ENCODE peak calls at places on chromosomes 16 and 17, in seven cellular contexts. One of them, this sample, is unnamed.

GRCh38 chr17:74446551-74447500 is 14.9 kb downstream of the GPRC5C start:
- DNase-seq in NCI-H1417: no peak
- DNase-seq in activated naive CD4-positive, alpha-beta T cell treated with anti-CD3 and anti-CD28 coated beads, Interleukin-2, amount 50 U/mL, for 72 hours: no peak
- DNase-seq in Kasumi-1: peak; percentile 79
- DNase-seq in NCI-H2107: no peak
- DNase-seq in coronary artery: peak; percentile 97
- DNase-seq in NCI-H1092: no peak
- DNase-seq in this sample: peak; percentile 69

GRCh38 chr16:28863929-28864886 is 565 bp downstream of the SH2B1 start:
- DNase-seq in NCI-H2107: no peak
- DNase-seq in NCI-H1092: no peak
- DNase-seq in coronary artery: no peak
- DNase-seq in Kasumi-1: no peak
- DNase-seq in NCI-H1417: no peak
- DNase-seq in activated naive CD4-positive, alpha-beta T cell treated with anti-CD3 and anti-CD28 coated beads, Interleukin-2, amount 50 U/mL, for 72 hours: no peak
- DNase-seq in this sample: no peak

GRCh38 chr17:27070836-27071235 is 223.1 kb upstream of the WSB1 start:
- DNase-seq in NCI-H1417: no peak
- DNase-seq in coronary artery: no peak
- DNase-seq in NCI-H1092: no peak
- DNase-seq in NCI-H2107: no peak
- DNase-seq in Kasumi-1: no peak
- DNase-seq in activated naive CD4-positive, alpha-beta T cell treated with anti-CD3 and anti-CD28 coated beads, Interleukin-2, amount 50 U/mL, for 72 hours: no peak
- DNase-seq in this sample: no peak

GRCh38 chr17:9729034-9729650 is 62.2 kb downstream of the DHRS7C start:
- DNase-seq in NCI-H1417: peak; percentile 22
- DNase-seq in NCI-H1092: no peak
- DNase-seq in Kasumi-1: peak; percentile 6
- DNase-seq in activated naive CD4-positive, alpha-beta T cell treated with anti-CD3 and anti-CD28 coated beads, Interleukin-2, amount 50 U/mL, for 72 hours: no peak
- DNase-seq in NCI-H2107: no peak
- DNase-seq in coronary artery: no peak
- DNase-seq in this sample: peak; percentile 76

GRCh38 chr17:64781810-64782555 is 119.9 kb upstream of the SMURF2 start:
- DNase-seq in coronary artery: no peak
- DNase-seq in NCI-H2107: no peak
- DNase-seq in Kasumi-1: no peak
- DNase-seq in NCI-H1417: no peak
- DNase-seq in NCI-H1092: no peak
- DNase-seq in activated naive CD4-positive, alpha-beta T cell treated with anti-CD3 and anti-CD28 coated beads, Interleukin-2, amount 50 U/mL, for 72 hours: peak; percentile 48
- DNase-seq in this sample: peak; percentile 53

GRCh38 chr16:23072084-23072599 is 77.1 kb downstream of the USP31 start:
- DNase-seq in NCI-H2107: no peak
- DNase-seq in coronary artery: no peak
- DNase-seq in NCI-H1092: no peak
- DNase-seq in NCI-H1417: no peak
- DNase-seq in activated naive CD4-positive, alpha-beta T cell treated with anti-CD3 and anti-CD28 coated beads, Interleukin-2, amount 50 U/mL, for 72 hours: no peak
- DNase-seq in Kasumi-1: no peak
- DNase-seq in this sample: no peak

GRCh38 chr16:68257251-68257905 is 6.9 kb upstream of the SLC7A6 start:
- DNase-seq in NCI-H2107: peak; percentile 48
- DNase-seq in activated naive CD4-positive, alpha-beta T cell treated with anti-CD3 and anti-CD28 coated beads, Interleukin-2, amount 50 U/mL, for 72 hours: no peak
- DNase-seq in coronary artery: no peak
- DNase-seq in NCI-H1092: peak; percentile 32
- DNase-seq in Kasumi-1: peak; percentile 94
- DNase-seq in NCI-H1417: peak; percentile 28
- DNase-seq in this sample: peak; percentile 64

GRCh38 chr16:80759419-80760162 is 44.8 kb downstream of the CDYL2 start:
- DNase-seq in coronary artery: no peak
- DNase-seq in NCI-H1092: no peak
- DNase-seq in NCI-H1417: no peak
- DNase-seq in Kasumi-1: no peak
- DNase-seq in NCI-H2107: no peak
- DNase-seq in activated naive CD4-positive, alpha-beta T cell treated with anti-CD3 and anti-CD28 coated beads, Interleukin-2, amount 50 U/mL, for 72 hours: no peak
- DNase-seq in this sample: no peak

GRCh38 chr16:81123092-81123852 is 27.1 kb upstream of the GCSH start:
- DNase-seq in Kasumi-1: no peak
- DNase-seq in NCI-H1092: no peak
- DNase-seq in NCI-H2107: no peak
- DNase-seq in NCI-H1417: no peak
- DNase-seq in activated naive CD4-positive, alpha-beta T cell treated with anti-CD3 and anti-CD28 coated beads, Interleukin-2, amount 50 U/mL, for 72 hours: no peak
- DNase-seq in coronary artery: no peak
- DNase-seq in this sample: no peak

GRCh38 chr17:64707077-64707591 is 45.0 kb upstream of the SMURF2 start:
- DNase-seq in coronary artery: peak; percentile 84
- DNase-seq in Kasumi-1: peak; percentile 95
- DNase-seq in NCI-H1092: no peak
- DNase-seq in NCI-H2107: no peak
- DNase-seq in activated naive CD4-positive, alpha-beta T cell treated with anti-CD3 and anti-CD28 coated beads, Interleukin-2, amount 50 U/mL, for 72 hours: no peak
- DNase-seq in NCI-H1417: no peak
- DNase-seq in this sample: no peak

GRCh38 chr16:57801856-57802634 is at the start of gene KIFC3:
- DNase-seq in NCI-H1417: peak; percentile 42
- DNase-seq in coronary artery: peak; percentile 89
- DNase-seq in activated naive CD4-positive, alpha-beta T cell treated with anti-CD3 and anti-CD28 coated beads, Interleukin-2, amount 50 U/mL, for 72 hours: peak; percentile 69
- DNase-seq in NCI-H2107: no peak
- DNase-seq in NCI-H1092: peak; percentile 69
- DNase-seq in Kasumi-1: peak; percentile 21
- DNase-seq in this sample: peak; percentile 85

GRCh38 chr17:47878203-47879027 is 17.6 kb upstream of the SP2 start:
- DNase-seq in NCI-H1092: no peak
- DNase-seq in NCI-H2107: no peak
- DNase-seq in coronary artery: no peak
- DNase-seq in NCI-H1417: no peak
- DNase-seq in activated naive CD4-positive, alpha-beta T cell treated with anti-CD3 and anti-CD28 coated beads, Interleukin-2, amount 50 U/mL, for 72 hours: no peak
- DNase-seq in Kasumi-1: no peak
- DNase-seq in this sample: peak; percentile 28

GRCh38 chr17:72150632-72151460 is 30.0 kb downstream of the SOX9 start:
- DNase-seq in activated naive CD4-positive, alpha-beta T cell treated with anti-CD3 and anti-CD28 coated beads, Interleukin-2, amount 50 U/mL, for 72 hours: no peak
- DNase-seq in coronary artery: no peak
- DNase-seq in Kasumi-1: no peak
- DNase-seq in NCI-H1417: no peak
- DNase-seq in NCI-H1092: no peak
- DNase-seq in NCI-H2107: no peak
- DNase-seq in this sample: peak; percentile 83

GRCh38 chr16:13120557-13120956 is 219.2 kb downstream of the SHISA9 start:
- DNase-seq in NCI-H1417: no peak
- DNase-seq in NCI-H1092: no peak
- DNase-seq in NCI-H2107: no peak
- DNase-seq in Kasumi-1: no peak
- DNase-seq in activated naive CD4-positive, alpha-beta T cell treated with anti-CD3 and anti-CD28 coated beads, Interleukin-2, amount 50 U/mL, for 72 hours: no peak
- DNase-seq in coronary artery: no peak
- DNase-seq in this sample: peak; percentile 11

GRCh38 chr17:81832608-81833159 is 407 bp downstream of the MCRIP1 start:
- DNase-seq in activated naive CD4-positive, alpha-beta T cell treated with anti-CD3 and anti-CD28 coated beads, Interleukin-2, amount 50 U/mL, for 72 hours: no peak
- DNase-seq in NCI-H1417: peak; percentile 26
- DNase-seq in Kasumi-1: no peak
- DNase-seq in NCI-H2107: no peak
- DNase-seq in coronary artery: peak; percentile 81
- DNase-seq in NCI-H1092: no peak
- DNase-seq in this sample: no peak

GRCh38 chr16:23060458-23061320 is 88.6 kb downstream of the USP31 start:
- DNase-seq in Kasumi-1: peak; percentile 28
- DNase-seq in activated naive CD4-positive, alpha-beta T cell treated with anti-CD3 and anti-CD28 coated beads, Interleukin-2, amount 50 U/mL, for 72 hours: no peak
- DNase-seq in NCI-H2107: peak; percentile 21
- DNase-seq in NCI-H1417: peak; percentile 73
- DNase-seq in NCI-H1092: peak; percentile 49
- DNase-seq in coronary artery: no peak
- DNase-seq in this sample: peak; percentile 68

GRCh38 chr16:69131749-69132423 is 502 bp downstream of the CHTF8 start:
- DNase-seq in NCI-H2107: peak; percentile 59
- DNase-seq in Kasumi-1: peak; percentile 67
- DNase-seq in NCI-H1417: peak; percentile 44
- DNase-seq in activated naive CD4-positive, alpha-beta T cell treated with anti-CD3 and anti-CD28 coated beads, Interleukin-2, amount 50 U/mL, for 72 hours: no peak
- DNase-seq in coronary artery: peak; percentile 84
- DNase-seq in NCI-H1092: peak; percentile 64
- DNase-seq in this sample: peak; percentile 99

GRCh38 chr16:11963706-11964105 is 1.3 kb upstream of the TNFRSF17 start:
- DNase-seq in Kasumi-1: no peak
- DNase-seq in NCI-H1417: no peak
- DNase-seq in NCI-H1092: no peak
- DNase-seq in coronary artery: no peak
- DNase-seq in NCI-H2107: no peak
- DNase-seq in activated naive CD4-positive, alpha-beta T cell treated with anti-CD3 and anti-CD28 coated beads, Interleukin-2, amount 50 U/mL, for 72 hours: no peak
- DNase-seq in this sample: no peak

GRCh38 chr16:25613931-25614330 is 77.8 kb upstream of the HS3ST4 start:
- DNase-seq in NCI-H2107: no peak
- DNase-seq in coronary artery: no peak
- DNase-seq in Kasumi-1: no peak
- DNase-seq in NCI-H1417: no peak
- DNase-seq in NCI-H1092: no peak
- DNase-seq in activated naive CD4-positive, alpha-beta T cell treated with anti-CD3 and anti-CD28 coated beads, Interleukin-2, amount 50 U/mL, for 72 hours: no peak
- DNase-seq in this sample: no peak

GRCh38 chr17:29251969-29252866 is 5.6 kb downstream of the CRYBA1 start:
- DNase-seq in coronary artery: no peak
- DNase-seq in NCI-H1417: no peak
- DNase-seq in NCI-H2107: no peak
- DNase-seq in NCI-H1092: no peak
- DNase-seq in activated naive CD4-positive, alpha-beta T cell treated with anti-CD3 and anti-CD28 coated beads, Interleukin-2, amount 50 U/mL, for 72 hours: no peak
- DNase-seq in Kasumi-1: peak; percentile 49
- DNase-seq in this sample: peak; percentile 67

GRCh38 chr16:17287401-17287800 is 183.4 kb downstream of the XYLT1 start:
- DNase-seq in coronary artery: no peak
- DNase-seq in Kasumi-1: no peak
- DNase-seq in NCI-H1417: no peak
- DNase-seq in NCI-H1092: no peak
- DNase-seq in NCI-H2107: no peak
- DNase-seq in activated naive CD4-positive, alpha-beta T cell treated with anti-CD3 and anti-CD28 coated beads, Interleukin-2, amount 50 U/mL, for 72 hours: no peak
- DNase-seq in this sample: no peak

GRCh38 chr16:17607624-17608023 is 136.9 kb upstream of the XYLT1 start:
- DNase-seq in NCI-H1417: peak; percentile 66
- DNase-seq in coronary artery: no peak
- DNase-seq in activated naive CD4-positive, alpha-beta T cell treated with anti-CD3 and anti-CD28 coated beads, Interleukin-2, amount 50 U/mL, for 72 hours: no peak
- DNase-seq in NCI-H1092: no peak
- DNase-seq in Kasumi-1: no peak
- DNase-seq in NCI-H2107: no peak
- DNase-seq in this sample: no peak

GRCh38 chr16:23026777-23027362 is 122.4 kb downstream of the USP31 start:
- DNase-seq in coronary artery: no peak
- DNase-seq in activated naive CD4-positive, alpha-beta T cell treated with anti-CD3 and anti-CD28 coated beads, Interleukin-2, amount 50 U/mL, for 72 hours: no peak
- DNase-seq in NCI-H1417: no peak
- DNase-seq in NCI-H2107: no peak
- DNase-seq in Kasumi-1: no peak
- DNase-seq in NCI-H1092: no peak
- DNase-seq in this sample: peak; percentile 49

GRCh38 chr17:32259596-32259995 is 6.0 kb upstream of the RHBDL3 start:
- DNase-seq in activated naive CD4-positive, alpha-beta T cell treated with anti-CD3 and anti-CD28 coated beads, Interleukin-2, amount 50 U/mL, for 72 hours: no peak
- DNase-seq in NCI-H2107: no peak
- DNase-seq in NCI-H1092: no peak
- DNase-seq in Kasumi-1: no peak
- DNase-seq in NCI-H1417: no peak
- DNase-seq in coronary artery: no peak
- DNase-seq in this sample: no peak